ENCODE peak calls at places on chromosomes 4 and X, in nine cellular contexts. K is HFFc6, V is AG04449, N is H9, L is fibroblast of the aortic adventitia, B is left lung, R is ovary, J is stomach, G is PC-3. Q is an unnamed sample.

GRCh38 chr4:15469402-15470148 is at the start of gene CC2D2A:
- DNase-seq in N (peak), K (peak), V (no peak), B (no peak), J (no peak), R (no peak), G (peak), L (peak), Q (no peak)

GRCh38 chrX:45709381-45709780 is 508.7 kb upstream of the DIPK2B start:
- DNase-seq in J (no peak), L (no peak), G (peak), R (no peak), K (peak), V (no peak), N (no peak), B (no peak), Q (no peak)

GRCh38 chr4:130608121-130608520 is 1512.2 kb downstream of the C4orf33 start:
- DNase-seq in G (no peak), K (no peak), V (no peak), B (no peak), N (no peak), L (no peak), J (no peak), R (no peak), Q (no peak)

GRCh38 chrX:30283456-30284200 is 25.6 kb downstream of the NR0B1 start:
- DNase-seq in J (no peak), V (peak), N (no peak), K (peak), R (no peak), L (peak), B (no peak), G (peak), Q (no peak)

GRCh38 chr4:54217642-54218486 is 11.2 kb upstream of the PDGFRA start:
- DNase-seq in J (peak), G (peak), N (peak), R (peak), K (peak), V (no peak), B (no peak), L (peak), Q (no peak)

GRCh38 chr4:1401409-1402020 is 4.7 kb downstream of the NKX1-1 start:
- DNase-seq in B (peak), K (no peak), R (no peak), J (peak), L (no peak), N (peak), V (no peak), G (no peak), Q (no peak)

GRCh38 chr4:1466034-1466960 is 60.1 kb upstream of the NKX1-1 start:
- DNase-seq in V (no peak), K (no peak), G (no peak), B (no peak), R (no peak), N (no peak), L (no peak), J (no peak), Q (no peak)

GRCh38 chr4:48968814-48969213 is 17.3 kb upstream of the CWH43 start:
- DNase-seq in R (no peak), G (peak), N (no peak), J (no peak), B (no peak), L (peak), K (peak), V (peak), Q (no peak)

DNA sequence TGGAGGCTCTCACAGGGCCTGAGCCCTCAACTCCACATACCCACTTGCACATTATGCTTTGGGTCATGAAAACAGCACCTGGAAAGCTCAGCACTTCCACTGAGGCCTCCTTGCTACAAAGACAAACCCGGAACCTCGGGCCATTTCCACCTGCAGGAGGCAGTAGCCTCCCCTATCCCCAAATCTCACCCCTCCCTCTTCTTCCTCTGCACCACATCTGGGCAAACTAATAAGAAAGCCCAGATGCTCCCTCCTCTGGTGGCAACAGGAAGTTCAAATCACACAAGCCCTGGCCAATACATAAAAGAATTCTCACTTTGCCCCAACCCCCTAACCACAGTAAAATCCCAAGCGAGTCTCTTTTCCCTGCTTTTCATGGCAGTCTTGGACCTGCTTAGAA is 136.4 kb downstream of the MAPK10 start:
- DNase-seq in B (no peak), L (peak), V (no peak), R (no peak), J (no peak), K (peak), G (peak), N (peak), Q (no peak)
- TF ChIP-seq CTCF in B (no peak), L (peak), V (peak), R (no peak), J (no peak), K (peak), G (peak), N (peak), Q (no peak)

GRCh38 chr4:176964116-176964691 is 171.5 kb upstream of the VEGFC start:
- DNase-seq in J (no peak), B (no peak), G (peak), V (no peak), K (no peak), N (peak), L (no peak), R (no peak), Q (no peak)
- TF ChIP-seq CTCF in J (peak), B (no peak), G (peak), V (no peak), K (peak), N (peak), L (peak), R (no peak), Q (no peak)

DNA sequence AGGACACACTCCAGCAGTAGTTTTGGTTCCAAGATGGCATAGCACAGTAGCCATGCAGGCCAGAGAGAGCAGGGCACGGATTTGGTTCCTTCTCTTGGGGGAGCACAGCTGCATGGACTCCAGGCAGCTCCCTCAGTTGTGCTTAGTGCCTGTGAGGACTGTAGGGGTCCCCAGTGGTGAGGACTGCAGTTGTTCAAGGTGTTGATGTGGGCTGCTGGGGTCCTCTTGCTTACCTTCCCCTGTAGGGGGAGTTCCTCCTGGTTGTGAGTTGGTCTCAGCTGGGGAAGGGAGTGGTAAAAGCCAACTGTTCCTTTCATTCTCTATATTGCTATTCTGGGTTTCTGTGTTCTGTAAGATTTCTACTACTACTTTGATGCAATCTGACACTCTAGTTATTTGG is 606.5 kb downstream of the MAGEB5 start:
- DNase-seq in N (peak), R (no peak), K (no peak), V (no peak), J (no peak), L (no peak), B (no peak), G (no peak), Q (no peak)
- TF ChIP-seq CTCF in N (peak), R (no peak), K (no peak), V (no peak), J (no peak), L (no peak), B (no peak), G (no peak), Q (no peak)

GRCh38 chr4:3418029-3418762 is 23.6 kb upstream of the HGFAC start:
- DNase-seq in G (peak), V (no peak), B (peak), L (no peak), K (no peak), R (no peak), N (no peak), J (no peak), Q (no peak)
- TF ChIP-seq CTCF in G (peak), V (no peak), B (no peak), L (no peak), K (peak), R (no peak), N (peak), J (no peak), Q (no peak)

DNA sequence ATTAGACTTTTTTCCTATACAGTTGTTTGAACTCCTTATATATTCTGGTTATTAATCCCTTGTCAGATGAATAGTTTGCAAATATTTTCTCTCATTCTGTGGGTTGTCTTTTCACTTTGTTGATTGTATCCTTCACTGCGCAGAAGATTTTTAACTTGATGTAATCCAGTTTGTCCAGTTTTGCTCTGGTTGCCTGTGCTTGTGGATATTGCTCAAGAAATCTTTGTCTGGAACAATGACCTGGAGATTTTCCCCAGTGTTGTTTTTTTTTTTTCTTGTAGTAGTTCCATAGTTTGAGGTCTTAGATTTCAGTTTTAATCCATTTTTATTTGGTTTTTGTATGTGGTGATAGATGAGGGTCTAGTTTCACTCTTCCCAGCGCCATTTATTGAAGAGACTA is 289.8 kb upstream of the SPOCK3 start:
- DNase-seq in R (no peak), K (no peak), G (no peak), N (no peak), B (no peak), L (no peak), V (no peak), J (no peak), Q (no peak)
- TF ChIP-seq CTCF in R (no peak), K (no peak), G (no peak), N (no peak), B (no peak), L (no peak), V (no peak), J (no peak), Q (no peak)

GRCh38 chr4:185425600-185426352 is at the start of gene UFSP2:
- DNase-seq in K (peak), L (peak), N (peak), V (peak), J (peak), G (peak), B (peak), R (peak), Q (peak)
- TF ChIP-seq CTCF in K (no peak), L (no peak), N (no peak), V (peak), J (no peak), G (no peak), B (peak), R (no peak), Q (no peak)

Q was measured in omental fat pad.